ENCODE peak calls at places on chromosomes 6 and 20, in five cellular contexts. X is epithelial cell of esophagus, G is astrocyte of the spinal cord, F is gastrocnemius medialis, J is lower lobe of right lung. P is an unnamed sample.

GRCh38 chr6:89952361-89952680 is 58.1 kb downstream of the GJA10 start:
- DNase-seq in X (no peak), G (no peak), F (no peak), J (no peak), P (no peak)

GRCh38 chr6:28976677-28977076 is 28.4 kb downstream of the ZNF311 start:
- DNase-seq in X (no peak), G (no peak), F (no peak), J (no peak), P (no peak)

GRCh38 chr20:62693523-62693922 is 15.1 kb upstream of the NTSR1 start:
- DNase-seq in X (no peak), G (no peak), F (no peak), J (no peak), P (no peak)

GRCh38 chr6:42141603-42142117 is 760 bp downstream of the C6orf132 start:
- DNase-seq in X (no peak), G (no peak), F (no peak), J (no peak), P (no peak)

GRCh38 chr6:132425176-132425575 is 23.9 kb upstream of the MOXD1 start:
- DNase-seq in X (no peak), G (no peak), F (no peak), J (no peak), P (no peak)

GRCh38 chr20:13089950-13090469 is 81.2 kb downstream of the SPTLC3 start:
- DNase-seq in X (no peak), G (no peak), F (no peak), J (no peak), P (no peak)

GRCh38 chr20:50710492-50711063 is 19.2 kb upstream of the RIPOR3 start:
- DNase-seq in X (peak; percentile 84), G (no peak), F (peak; percentile 51), J (no peak), P (peak; percentile 55)

GRCh38 chr6:38730136-38730862 is 15.2 kb downstream of the DNAH8 start:
- DNase-seq in X (no peak), G (no peak), F (no peak), J (no peak), P (no peak)

GRCh38 chr20:64105846-64106434 is 1.4 kb downstream of the NPBWR2 start:
- DNase-seq in X (no peak), G (no peak), F (peak; percentile 3), J (peak; percentile 39), P (no peak)

GRCh38 chr6:134810402-134810801 is 139.5 kb downstream of the ALDH8A1 start:
- DNase-seq in X (no peak), G (no peak), F (no peak), J (no peak), P (no peak)

DNA sequence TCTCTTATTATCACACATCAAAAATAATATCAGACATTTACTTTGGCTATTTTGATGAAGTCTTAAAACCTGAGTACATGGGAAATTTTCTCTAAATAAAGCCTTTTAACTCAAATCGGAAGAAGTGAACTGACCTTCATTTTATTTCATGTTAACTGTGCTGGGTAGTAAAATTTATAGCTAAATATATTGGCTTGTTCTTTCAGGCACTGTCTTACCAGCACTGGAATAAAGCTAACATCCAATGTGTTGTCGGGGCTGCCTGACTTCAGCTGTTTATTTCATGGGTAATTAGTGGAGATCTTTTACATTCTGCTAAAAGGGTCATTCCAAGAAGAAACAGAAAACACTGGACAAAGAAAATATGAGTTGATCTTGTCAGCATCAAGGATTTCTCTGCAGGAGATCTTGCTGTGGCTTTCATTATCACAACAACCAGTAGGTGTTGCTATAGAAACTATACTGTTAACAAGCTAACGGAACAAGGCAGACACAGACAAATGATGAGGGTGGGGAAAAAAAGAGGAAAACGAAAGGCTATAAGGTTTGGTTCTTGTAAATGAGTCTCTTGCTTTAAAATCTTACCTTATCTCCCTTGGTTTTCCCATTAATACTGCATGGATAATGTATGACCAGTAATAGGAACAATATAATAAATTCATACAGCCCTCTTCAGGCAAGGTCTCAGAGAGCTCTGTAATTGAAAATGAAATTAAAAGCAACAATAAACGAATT is 206.9 kb downstream of the SIM1 start:
- DNase-seq in X (peak; percentile 19), G (peak; percentile 86), F (no peak), J (no peak), P (peak; percentile 71)
- TF ChIP-seq CTCF in X (peak; percentile 15), G (no peak), F (no peak), J (no peak), P (peak; percentile 24)

DNA sequence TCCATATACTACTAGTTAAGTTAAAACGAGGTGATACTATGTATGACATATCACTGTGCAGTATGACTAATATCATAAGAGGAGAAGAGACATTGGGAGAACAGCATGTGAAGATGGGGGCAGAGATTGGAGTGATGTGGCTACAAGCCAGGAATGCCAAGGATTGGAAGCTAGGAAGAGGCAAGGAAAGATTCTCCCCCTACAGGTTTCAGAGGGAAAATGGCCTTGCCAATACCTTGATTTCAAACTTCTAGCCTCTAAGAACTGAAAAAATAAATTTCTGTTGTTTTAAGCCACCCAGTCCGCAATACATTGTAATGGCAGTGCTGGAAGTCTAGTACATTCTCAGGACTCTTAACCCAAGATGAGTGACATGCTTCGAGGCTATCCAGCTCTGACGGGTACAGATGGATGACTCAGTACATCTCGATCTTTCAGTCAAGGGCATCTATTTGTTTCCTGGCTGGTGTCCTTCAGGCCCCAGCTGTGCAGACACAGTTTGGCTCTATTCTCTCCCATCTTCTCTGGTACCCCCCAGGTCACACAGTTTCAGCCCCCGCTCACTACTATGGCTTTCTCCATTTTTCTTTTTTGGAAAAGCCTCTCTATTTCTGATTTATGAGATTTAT is 55.5 kb upstream of the THEMIS start:
- DNase-seq in X (peak; percentile 41), G (no peak), F (no peak), J (no peak), P (peak; percentile 10)
- TF ChIP-seq CTCF in X (no peak), G (peak; percentile 14), F (no peak), J (no peak), P (peak; percentile 21)

DNA sequence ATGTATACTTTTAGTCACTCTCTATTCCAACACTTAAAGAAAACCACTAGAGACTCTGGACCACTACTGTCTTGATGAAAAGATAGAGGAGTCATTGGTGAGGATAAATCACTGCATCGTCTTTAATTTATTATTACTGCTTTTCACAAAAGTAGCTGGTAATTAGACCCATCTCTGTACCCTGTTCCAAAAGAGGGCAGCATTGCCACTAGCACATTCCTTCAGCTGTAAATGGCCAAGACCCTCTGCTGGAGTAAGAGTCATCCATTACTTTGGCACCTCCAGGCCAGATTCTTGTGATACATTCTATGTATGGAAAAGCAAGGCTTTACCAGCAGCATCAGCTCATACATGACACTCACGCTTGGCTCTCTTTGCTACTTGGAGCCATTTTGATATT is 49.5 kb upstream of the PREP start:
- DNase-seq in X (no peak), G (no peak), F (no peak), J (no peak), P (no peak)
- TF ChIP-seq CTCF in X (no peak), G (no peak), F (no peak), J (no peak), P (no peak)

DNA sequence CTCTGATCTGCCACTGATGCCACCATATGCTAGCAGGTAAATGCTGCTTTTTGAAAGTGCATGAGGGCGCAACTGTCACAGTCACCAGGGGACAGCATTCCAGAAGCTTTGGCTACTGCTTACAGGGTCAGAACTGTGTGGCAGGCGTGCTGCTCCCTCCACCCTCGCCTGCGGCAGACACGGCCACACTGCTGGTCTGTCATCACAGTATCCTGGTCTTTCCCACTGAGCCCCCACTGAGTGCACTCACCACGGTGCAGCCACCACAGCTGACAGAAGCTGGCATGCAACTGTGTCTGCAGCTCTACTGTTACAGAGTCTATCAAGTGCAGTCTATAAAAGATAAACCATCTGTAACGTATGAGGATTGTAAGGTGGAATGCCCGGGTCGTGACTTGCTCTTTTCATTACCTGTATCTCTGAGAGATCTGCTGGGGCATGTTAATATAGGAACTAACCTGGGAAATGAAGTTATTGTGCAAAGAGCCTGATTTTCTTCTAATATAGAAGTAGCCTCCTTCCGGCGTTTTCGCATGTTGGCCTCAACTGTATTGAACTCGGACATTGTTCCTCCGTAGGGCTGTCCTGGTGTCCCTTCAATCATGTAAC is 24.5 kb downstream of the GCLC start:
- DNase-seq in X (no peak), G (no peak), F (no peak), J (no peak), P (no peak)
- TF ChIP-seq CTCF in X (no peak), G (no peak), F (no peak), J (no peak), P (no peak)

GRCh38 chr6:157381631-157382621 is 936 bp downstream of the ZDHHC14 start:
- DNase-seq in X (peak; percentile 57), G (peak; percentile 49), F (peak; percentile 51), J (peak; percentile 66), P (peak; percentile 56)
- TF ChIP-seq CTCF in X (no peak), G (peak; percentile 16), F (no peak), J (no peak), P (no peak)

DNA sequence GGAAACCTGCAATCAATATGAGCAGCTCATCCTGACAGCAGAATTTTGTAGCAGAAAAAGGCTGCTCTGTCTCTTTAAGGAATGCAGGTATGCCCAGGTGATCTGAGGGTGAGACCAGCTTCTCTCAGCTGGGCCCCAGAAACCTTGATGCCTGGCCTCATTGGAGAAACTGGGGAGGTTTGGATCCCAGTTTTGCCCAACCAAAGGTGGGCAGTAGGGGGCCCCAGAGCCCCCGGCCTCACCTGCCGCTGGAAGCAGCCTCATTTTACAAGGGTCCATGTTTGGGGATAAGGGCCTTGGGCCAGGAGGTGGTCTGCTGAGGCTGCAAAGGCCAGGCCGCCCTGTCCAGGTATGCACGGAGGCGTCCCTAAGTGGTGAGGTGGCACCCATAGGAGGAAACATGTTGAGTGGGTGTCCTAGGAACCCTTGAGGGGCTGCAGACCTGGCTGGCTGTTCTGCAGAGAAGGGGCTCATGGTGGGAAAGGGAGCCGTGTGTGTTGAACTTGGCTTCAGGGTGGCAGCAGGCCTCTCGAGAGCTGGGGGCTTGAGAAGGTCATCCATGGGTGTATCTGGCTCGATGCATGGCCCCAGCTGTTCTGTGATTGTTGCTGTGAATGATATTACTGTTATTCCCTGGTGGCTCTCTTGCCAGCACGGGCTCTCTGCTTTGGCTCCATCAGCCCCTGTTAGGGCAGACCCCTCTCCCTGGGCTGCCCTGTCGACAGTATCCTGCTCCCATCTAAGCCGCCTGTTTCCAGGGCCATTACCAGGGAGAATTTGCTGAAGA is 208.4 kb downstream of the CDH4 start:
- DNase-seq in X (no peak), G (no peak), F (no peak), J (no peak), P (no peak)
- TF ChIP-seq CTCF in X (no peak), G (no peak), F (no peak), J (no peak), P (no peak)

DNA sequence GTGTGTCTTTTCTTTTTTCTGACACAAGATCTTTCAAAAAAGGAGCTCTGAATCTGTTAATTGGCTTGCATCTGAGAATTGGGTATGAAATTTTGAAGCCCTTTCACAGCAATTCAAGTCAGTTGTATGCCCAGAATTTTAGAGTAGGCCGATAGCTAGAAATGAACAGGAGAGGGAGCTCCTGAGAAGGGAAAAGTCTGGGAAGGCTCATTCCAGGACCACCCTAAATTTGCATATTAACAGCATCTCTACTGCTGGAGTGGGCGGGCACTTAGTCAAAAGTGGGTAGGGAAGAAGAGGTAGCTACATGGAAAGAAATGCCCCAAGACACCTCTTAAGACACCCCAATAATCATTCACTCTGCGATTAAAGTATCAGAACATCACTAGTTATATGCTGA is 928.3 kb downstream of the TBC1D32 start:
- DNase-seq in X (peak; percentile 10), G (no peak), F (no peak), J (no peak), P (no peak)
- TF ChIP-seq CTCF in X (peak; percentile 41), G (peak; percentile 28), F (no peak), J (no peak), P (peak; percentile 2)

P was measured in fibroblast of pulmonary artery.